ENCODE peak calls at places on chromosome 22, in seven cellular contexts. S, H, E, J, W, C and P are unnamed samples.

GRCh38 chr22:33038131-33038772 is 19.9 kb downstream of the SYN3 start:
- DNase-seq in S (no peak), H (no peak), E (no peak), J (peak), W (no peak), C (no peak), P (no peak)

GRCh38 chr22:36853407-36854099 is 7.3 kb upstream of the NCF4 start:
- DNase-seq in S (peak), H (no peak), E (peak), J (peak), W (peak), C (peak), P (peak)

GRCh38 chr22:36318442-36318841 is 65.5 kb downstream of the APOL1 start:
- DNase-seq in S (no peak), H (no peak), E (no peak), J (no peak), W (no peak), C (no peak), P (no peak)

GRCh38 chr22:40414306-40414705 is 43.9 kb downstream of the SGSM3 start:
- DNase-seq in S (peak), H (no peak), E (no peak), J (no peak), W (no peak), C (no peak), P (no peak)

GRCh38 chr22:31488988-31489617 is 539 bp downstream of the EIF4ENIF1 start:
- DNase-seq in S (peak), H (no peak), E (no peak), J (no peak), W (peak), C (peak), P (peak)

GRCh38 chr22:33116846-33117547 is 58.8 kb upstream of the SYN3 start:
- DNase-seq in S (peak), H (no peak), E (no peak), J (no peak), W (no peak), C (no peak), P (no peak)

GRCh38 chr22:32342977-32343376 is 14.7 kb upstream of the RFPL3 start:
- DNase-seq in S (no peak), H (no peak), E (no peak), J (no peak), W (no peak), C (no peak), P (no peak)

GRCh38 chr22:43226368-43226979 is 39.5 kb upstream of the TTLL12 start:
- DNase-seq in S (no peak), H (no peak), E (no peak), J (no peak), W (no peak), C (no peak), P (no peak)

GRCh38 chr22:44192811-44193536 is 12.2 kb downstream of the PARVG start:
- DNase-seq in S (no peak), H (no peak), E (no peak), J (no peak), W (no peak), C (no peak), P (no peak)

GRCh38 chr22:46315976-46316375 is 19.3 kb downstream of the GTSE1 start:
- DNase-seq in S (no peak), H (no peak), E (no peak), J (no peak), W (no peak), C (no peak), P (no peak)

GRCh38 chr22:44172370-44173108 is 8.2 kb upstream of the PARVG start:
- DNase-seq in S (no peak), H (no peak), E (no peak), J (peak), W (no peak), C (no peak), P (peak)

GRCh38 chr22:20033045-20033706 is 12.3 kb downstream of the TANGO2 start:
- DNase-seq in S (no peak), H (no peak), E (no peak), J (peak), W (no peak), C (no peak), P (no peak)

GRCh38 chr22:47854680-47855079 is 1092.2 kb downstream of the TBC1D22A start:
- DNase-seq in S (no peak), H (no peak), E (no peak), J (no peak), W (no peak), C (no peak), P (no peak)

GRCh38 chr22:39627865-39628562 is 57.5 kb downstream of the CACNA1I start:
- DNase-seq in S (no peak), H (no peak), E (no peak), J (no peak), W (no peak), C (no peak), P (no peak)